ENCODE peak calls at places on chromosome 3, in seven cellular contexts. One of them, this sample, is unnamed.

GRCh38 chr3:161372321-161373260 is 1.3 kb upstream of the SPTSSB start:
- DNase-seq in tibial artery: no peak
- DNase-seq in body of pancreas: peak; percentile 16
- DNase-seq in cardiac muscle cell: peak; percentile 44
- DNase-seq in AG04450: no peak
- DNase-seq in SJSA1: peak; percentile 17
- DNase-seq in endothelial cell of umbilical vein: peak; percentile 27
- DNase-seq in this sample: peak; percentile 60

GRCh38 chr3:27095588-27096222 is 273.5 kb downstream of the NEK10 start:
- DNase-seq in tibial artery: no peak
- DNase-seq in body of pancreas: no peak
- DNase-seq in cardiac muscle cell: no peak
- DNase-seq in AG04450: no peak
- DNase-seq in SJSA1: no peak
- DNase-seq in endothelial cell of umbilical vein: no peak
- DNase-seq in this sample: no peak

GRCh38 chr3:40719660-40720287 is 195.0 kb downstream of the ZNF621 start:
- DNase-seq in tibial artery: no peak
- DNase-seq in body of pancreas: peak; percentile 69
- DNase-seq in cardiac muscle cell: peak; percentile 57
- DNase-seq in AG04450: no peak
- DNase-seq in SJSA1: no peak
- DNase-seq in endothelial cell of umbilical vein: no peak
- DNase-seq in this sample: no peak

GRCh38 chr3:15427182-15427880 is at the start of the genes EAF1 and METTL6:
- DNase-seq in tibial artery: peak; percentile 87
- DNase-seq in body of pancreas: peak; percentile 83
- DNase-seq in cardiac muscle cell: peak; percentile 88
- DNase-seq in AG04450: peak; percentile 37
- DNase-seq in SJSA1: peak; percentile 71
- DNase-seq in endothelial cell of umbilical vein: peak; percentile 72
- DNase-seq in this sample: peak; percentile 91

GRCh38 chr3:65831733-65832425 is 206.8 kb downstream of the MAGI1 start:
- DNase-seq in tibial artery: no peak
- DNase-seq in body of pancreas: no peak
- DNase-seq in cardiac muscle cell: no peak
- DNase-seq in AG04450: peak; percentile 33
- DNase-seq in SJSA1: no peak
- DNase-seq in endothelial cell of umbilical vein: no peak
- DNase-seq in this sample: peak; percentile 93

GRCh38 chr3:23723930-23724329 is 81.8 kb upstream of the UBE2E1 start:
- DNase-seq in tibial artery: no peak
- DNase-seq in body of pancreas: no peak
- DNase-seq in cardiac muscle cell: no peak
- DNase-seq in AG04450: no peak
- DNase-seq in SJSA1: no peak
- DNase-seq in endothelial cell of umbilical vein: no peak
- DNase-seq in this sample: no peak

GRCh38 chr3:194269610-194270145 is 81.5 kb downstream of the CPN2 start:
- DNase-seq in tibial artery: peak; percentile 94
- DNase-seq in body of pancreas: peak; percentile 60
- DNase-seq in cardiac muscle cell: no peak
- DNase-seq in AG04450: no peak
- DNase-seq in SJSA1: no peak
- DNase-seq in endothelial cell of umbilical vein: peak; percentile 85
- DNase-seq in this sample: no peak

GRCh38 chr3:169323580-169324453 is 339.7 kb downstream of the MECOM start:
- DNase-seq in tibial artery: no peak
- DNase-seq in body of pancreas: no peak
- DNase-seq in cardiac muscle cell: no peak
- DNase-seq in AG04450: peak; percentile 44
- DNase-seq in SJSA1: no peak
- DNase-seq in endothelial cell of umbilical vein: peak; percentile 77
- DNase-seq in this sample: peak; percentile 18

GRCh38 chr3:16338124-16338523 is 73.1 kb downstream of the OXNAD1 start:
- DNase-seq in tibial artery: no peak
- DNase-seq in body of pancreas: peak; percentile 27
- DNase-seq in cardiac muscle cell: no peak
- DNase-seq in AG04450: no peak
- DNase-seq in SJSA1: no peak
- DNase-seq in endothelial cell of umbilical vein: no peak
- DNase-seq in this sample: peak; percentile 4

GRCh38 chr3:141240290-141241247 is 8.9 kb downstream of the PXYLP1 start:
- DNase-seq in tibial artery: no peak
- DNase-seq in body of pancreas: no peak
- DNase-seq in cardiac muscle cell: no peak
- DNase-seq in AG04450: no peak
- DNase-seq in SJSA1: no peak
- DNase-seq in endothelial cell of umbilical vein: no peak
- DNase-seq in this sample: peak; percentile 28

GRCh38 chr3:96106701-96107100 is 707.7 kb upstream of the EPHA6 start:
- DNase-seq in tibial artery: no peak
- DNase-seq in body of pancreas: no peak
- DNase-seq in cardiac muscle cell: no peak
- DNase-seq in AG04450: no peak
- DNase-seq in SJSA1: no peak
- DNase-seq in endothelial cell of umbilical vein: no peak
- DNase-seq in this sample: no peak

GRCh38 chr3:41075958-41076357 is 123.3 kb upstream of the CTNNB1 start:
- DNase-seq in tibial artery: peak; percentile 69
- DNase-seq in body of pancreas: peak; percentile 22
- DNase-seq in cardiac muscle cell: no peak
- DNase-seq in AG04450: no peak
- DNase-seq in SJSA1: no peak
- DNase-seq in endothelial cell of umbilical vein: no peak
- DNase-seq in this sample: no peak

GRCh38 chr3:137081711-137082110 is 123.9 kb downstream of the IL20RB start:
- DNase-seq in tibial artery: no peak
- DNase-seq in body of pancreas: no peak
- DNase-seq in cardiac muscle cell: no peak
- DNase-seq in AG04450: no peak
- DNase-seq in SJSA1: no peak
- DNase-seq in endothelial cell of umbilical vein: no peak
- DNase-seq in this sample: no peak

GRCh38 chr3:73351423-73352071 is 273.2 kb downstream of the PDZRN3 start:
- DNase-seq in tibial artery: no peak
- DNase-seq in body of pancreas: peak; percentile 25
- DNase-seq in cardiac muscle cell: no peak
- DNase-seq in AG04450: no peak
- DNase-seq in SJSA1: no peak
- DNase-seq in endothelial cell of umbilical vein: no peak
- DNase-seq in this sample: no peak

GRCh38 chr3:38019658-38020341 is 9.6 kb downstream of the PLCD1 start:
- DNase-seq in tibial artery: peak; percentile 60
- DNase-seq in body of pancreas: peak; percentile 77
- DNase-seq in cardiac muscle cell: no peak
- DNase-seq in AG04450: no peak
- DNase-seq in SJSA1: no peak
- DNase-seq in endothelial cell of umbilical vein: no peak
- DNase-seq in this sample: no peak

GRCh38 chr3:69999191-70000027 is at the start of gene SAMMSON:
- DNase-seq in tibial artery: no peak
- DNase-seq in body of pancreas: no peak
- DNase-seq in cardiac muscle cell: no peak
- DNase-seq in AG04450: peak; percentile 20
- DNase-seq in SJSA1: peak; percentile 62
- DNase-seq in endothelial cell of umbilical vein: no peak
- DNase-seq in this sample: no peak

GRCh38 chr3:56916697-56917336 is 115.1 kb upstream of the ARHGEF3 start:
- DNase-seq in tibial artery: no peak
- DNase-seq in body of pancreas: no peak
- DNase-seq in cardiac muscle cell: no peak
- DNase-seq in AG04450: no peak
- DNase-seq in SJSA1: no peak
- DNase-seq in endothelial cell of umbilical vein: no peak
- DNase-seq in this sample: no peak

GRCh38 chr3:164375995-164376394 is 702.3 kb downstream of the SI start:
- DNase-seq in tibial artery: no peak
- DNase-seq in body of pancreas: no peak
- DNase-seq in cardiac muscle cell: no peak
- DNase-seq in AG04450: no peak
- DNase-seq in SJSA1: no peak
- DNase-seq in endothelial cell of umbilical vein: no peak
- DNase-seq in this sample: peak; percentile 21

GRCh38 chr3:46670000-46670890 is 23.2 kb downstream of the ALS2CL start:
- DNase-seq in tibial artery: peak; percentile 47
- DNase-seq in body of pancreas: peak; percentile 1
- DNase-seq in cardiac muscle cell: no peak
- DNase-seq in AG04450: no peak
- DNase-seq in SJSA1: no peak
- DNase-seq in endothelial cell of umbilical vein: no peak
- DNase-seq in this sample: no peak

GRCh38 chr3:38297947-38298711 is 16.0 kb downstream of the SLC22A14 start:
- DNase-seq in tibial artery: no peak
- DNase-seq in body of pancreas: no peak
- DNase-seq in cardiac muscle cell: no peak
- DNase-seq in AG04450: no peak
- DNase-seq in SJSA1: no peak
- DNase-seq in endothelial cell of umbilical vein: peak; percentile 33
- DNase-seq in this sample: peak; percentile 32

GRCh38 chr3:47016934-47017435 is 37.5 kb downstream of the NBEAL2 start:
- DNase-seq in tibial artery: no peak
- DNase-seq in body of pancreas: no peak
- DNase-seq in cardiac muscle cell: no peak
- DNase-seq in AG04450: peak; percentile 38
- DNase-seq in SJSA1: peak; percentile 56
- DNase-seq in endothelial cell of umbilical vein: peak; percentile 18
- DNase-seq in this sample: peak; percentile 53

GRCh38 chr3:50370594-50370993 is 11.3 kb upstream of the TMEM115 start:
- DNase-seq in tibial artery: no peak
- DNase-seq in body of pancreas: no peak
- DNase-seq in cardiac muscle cell: peak; percentile 50
- DNase-seq in AG04450: no peak
- DNase-seq in SJSA1: no peak
- DNase-seq in endothelial cell of umbilical vein: peak; percentile 52
- DNase-seq in this sample: peak; percentile 47

GRCh38 chr3:50364573-50365079 is 5.3 kb upstream of the TMEM115 start:
- DNase-seq in tibial artery: no peak
- DNase-seq in body of pancreas: no peak
- DNase-seq in cardiac muscle cell: no peak
- DNase-seq in AG04450: no peak
- DNase-seq in SJSA1: no peak
- DNase-seq in endothelial cell of umbilical vein: no peak
- DNase-seq in this sample: no peak

GRCh38 chr3:50365080-50365841 is 5.9 kb upstream of the TMEM115 start:
- DNase-seq in tibial artery: peak; percentile 89
- DNase-seq in body of pancreas: peak; percentile 95
- DNase-seq in cardiac muscle cell: peak; percentile 86
- DNase-seq in AG04450: peak; percentile 20
- DNase-seq in SJSA1: no peak
- DNase-seq in endothelial cell of umbilical vein: peak; percentile 67
- DNase-seq in this sample: peak; percentile 83

GRCh38 chr3:50369271-50369670 is 9.9 kb upstream of the TMEM115 start:
- DNase-seq in tibial artery: no peak
- DNase-seq in body of pancreas: no peak
- DNase-seq in cardiac muscle cell: no peak
- DNase-seq in AG04450: no peak
- DNase-seq in SJSA1: no peak
- DNase-seq in endothelial cell of umbilical vein: no peak
- DNase-seq in this sample: no peak

DNA sequence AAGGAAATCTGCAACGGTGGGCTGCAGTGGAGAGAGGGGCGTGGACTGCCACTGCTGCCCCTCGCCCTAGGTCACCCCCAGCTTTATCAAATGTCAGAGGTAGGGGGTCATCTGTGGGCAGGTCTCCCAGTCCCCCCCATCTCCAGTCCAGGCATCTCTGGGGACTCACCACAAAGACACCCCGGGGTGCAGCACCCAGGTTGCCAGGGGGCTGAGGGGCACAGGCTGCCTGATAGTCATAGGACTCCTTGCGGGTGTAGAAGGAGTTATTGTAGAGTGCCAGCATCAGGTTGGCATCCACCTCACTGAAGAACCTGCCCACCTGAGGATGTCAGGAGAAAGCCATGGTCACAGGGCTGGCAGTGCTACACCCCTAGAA is 6.5 kb upstream of the TMEM115 start:
- DNase-seq in tibial artery: no peak
- DNase-seq in body of pancreas: no peak
- DNase-seq in cardiac muscle cell: no peak
- DNase-seq in AG04450: no peak
- DNase-seq in SJSA1: no peak
- DNase-seq in endothelial cell of umbilical vein: no peak
- DNase-seq in this sample: no peak
- H3K4me3 ChIP-seq in tibial artery: peak overlapping the region; percentile 70
- H3K4me3 ChIP-seq in body of pancreas: peak overlapping the region; percentile 47
- H3K4me3 ChIP-seq in cardiac muscle cell: no peak overlapping the region
- H3K4me3 ChIP-seq in AG04450: no peak overlapping the region
- H3K4me3 ChIP-seq in SJSA1: no peak overlapping the region
- H3K4me3 ChIP-seq in endothelial cell of umbilical vein: no peak overlapping the region
- H3K4me3 ChIP-seq in this sample: no peak overlapping the region

GRCh38 chr3:13706451-13706850 is 157.5 kb downstream of the FBLN2 start:
- DNase-seq in tibial artery: peak; percentile 15
- DNase-seq in body of pancreas: no peak
- DNase-seq in cardiac muscle cell: no peak
- DNase-seq in AG04450: no peak
- DNase-seq in SJSA1: no peak
- DNase-seq in endothelial cell of umbilical vein: no peak
- DNase-seq in this sample: no peak
- H3K9me3 ChIP-seq in tibial artery: no peaks in the 10 kb centered on the region
- H3K9me3 ChIP-seq in body of pancreas: no peaks in the 10 kb centered on the region
- H3K9me3 ChIP-seq in cardiac muscle cell: no peaks in the 10 kb centered on the region
- H3K9me3 ChIP-seq in AG04450: peaks cover 4% of the 10 kb centered on the region
- H3K9me3 ChIP-seq in SJSA1: no peaks in the 10 kb centered on the region
- H3K9me3 ChIP-seq in endothelial cell of umbilical vein: no peaks in the 10 kb centered on the region
- H3K9me3 ChIP-seq in this sample: peaks cover 11% of the 10 kb centered on the region

GRCh38 chr3:197295871-197296270 is 2.5 kb downstream of the DLG1 start:
- DNase-seq in tibial artery: no peak
- DNase-seq in body of pancreas: no peak
- DNase-seq in cardiac muscle cell: no peak
- DNase-seq in AG04450: no peak
- DNase-seq in SJSA1: no peak
- DNase-seq in endothelial cell of umbilical vein: peak; percentile 25
- DNase-seq in this sample: no peak
- H3K4me3 ChIP-seq in tibial artery: no peak overlapping the region
- H3K4me3 ChIP-seq in body of pancreas: no peak overlapping the region
- H3K4me3 ChIP-seq in cardiac muscle cell: no peak overlapping the region
- H3K4me3 ChIP-seq in AG04450: peak overlapping the region; percentile 14
- H3K4me3 ChIP-seq in SJSA1: peak overlapping the region; percentile 1
- H3K4me3 ChIP-seq in endothelial cell of umbilical vein: no peak overlapping the region
- H3K4me3 ChIP-seq in this sample: peak overlapping the region; percentile 91

GRCh38 chr3:9563851-9564250 is 10.2 kb upstream of the LHFPL4 start:
- DNase-seq in tibial artery: no peak
- DNase-seq in body of pancreas: no peak
- DNase-seq in cardiac muscle cell: no peak
- DNase-seq in AG04450: no peak
- DNase-seq in SJSA1: no peak
- DNase-seq in endothelial cell of umbilical vein: no peak
- DNase-seq in this sample: no peak

GRCh38 chr3:9569054-9569453 is 15.4 kb upstream of the LHFPL4 start:
- DNase-seq in tibial artery: no peak
- DNase-seq in body of pancreas: no peak
- DNase-seq in cardiac muscle cell: no peak
- DNase-seq in AG04450: no peak
- DNase-seq in SJSA1: no peak
- DNase-seq in endothelial cell of umbilical vein: no peak
- DNase-seq in this sample: no peak

DNA sequence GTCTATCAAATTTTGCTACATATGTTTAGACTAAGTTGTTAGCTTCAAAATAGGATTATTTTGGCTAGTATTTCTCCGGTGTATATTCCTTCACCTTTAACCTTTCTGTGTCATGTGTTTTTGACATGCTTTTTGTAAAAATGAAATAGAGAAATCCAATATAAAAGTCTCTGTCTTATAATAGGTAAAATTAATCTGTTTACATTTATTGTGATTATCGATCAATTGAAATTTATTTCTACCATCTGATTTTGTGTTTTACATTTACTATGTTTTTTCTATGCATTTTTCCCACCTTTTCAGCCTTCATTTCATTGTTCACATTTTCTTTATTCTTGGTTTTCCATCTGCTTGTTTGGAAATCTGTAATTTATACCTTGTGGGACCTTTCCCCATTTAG is 11.7 kb upstream of the LHFPL4 start:
- DNase-seq in tibial artery: no peak
- DNase-seq in body of pancreas: no peak
- DNase-seq in cardiac muscle cell: no peak
- DNase-seq in AG04450: no peak
- DNase-seq in SJSA1: no peak
- DNase-seq in endothelial cell of umbilical vein: no peak
- DNase-seq in this sample: no peak
- H3K9me3 ChIP-seq in tibial artery: no peaks in the 10 kb centered on the region
- H3K9me3 ChIP-seq in body of pancreas: no peaks in the 10 kb centered on the region
- H3K9me3 ChIP-seq in cardiac muscle cell: no peaks in the 10 kb centered on the region
- H3K9me3 ChIP-seq in AG04450: no peaks in the 10 kb centered on the region
- H3K9me3 ChIP-seq in SJSA1: no peaks in the 10 kb centered on the region
- H3K9me3 ChIP-seq in endothelial cell of umbilical vein: no peaks in the 10 kb centered on the region
- H3K9me3 ChIP-seq in this sample: peaks cover 22% of the 10 kb centered on the region